ENCODE peak calls at places on chromosomes 16 and 17, in five cellular contexts. F, H, N, R and M are unnamed samples.

GRCh38 chr17:8320990-8321389 is 10.9 kb downstream of the ARHGEF15 start:
- DNase-seq in F (no peak), H (no peak), N (peak), R (no peak), M (no peak)

GRCh38 chr16:11824362-11824761 is 27.0 kb downstream of the RSL1D1 start:
- DNase-seq in F (no peak), H (no peak), N (no peak), R (peak), M (no peak)

GRCh38 chr17:19370493-19370960 is 7.8 kb upstream of the MAPK7 start:
- DNase-seq in F (peak), H (peak), N (no peak), R (no peak), M (no peak)

GRCh38 chr17:61884864-61885263 is 21.5 kb upstream of the BRIP1 start:
- DNase-seq in F (no peak), H (no peak), N (no peak), R (no peak), M (no peak)

GRCh38 chr16:82653550-82654511 is 27.1 kb downstream of the CDH13 start:
- DNase-seq in F (no peak), H (peak), N (no peak), R (no peak), M (no peak)

GRCh38 chr16:81551141-81551808 is 106.7 kb downstream of the CMIP start:
- DNase-seq in F (no peak), H (no peak), N (peak), R (no peak), M (peak)

GRCh38 chr16:83115491-83116232 is 488.9 kb downstream of the CDH13 start:
- DNase-seq in F (no peak), H (no peak), N (no peak), R (no peak), M (no peak)

GRCh38 chr17:42249681-42250446 is 26.3 kb downstream of the STAT5B start:
- DNase-seq in F (no peak), H (peak), N (no peak), R (no peak), M (no peak)

GRCh38 chr17:29109477-29110371 is 66.8 kb downstream of the PIPOX start:
- DNase-seq in F (no peak), H (no peak), N (no peak), R (no peak), M (no peak)

GRCh38 chr17:14202388-14203166 is 34.1 kb downstream of the CDRT15 start:
- DNase-seq in F (no peak), H (no peak), N (no peak), R (no peak), M (no peak)

GRCh38 chr16:86508947-86509758 is 1.2 kb upstream of the FOXF1 start:
- DNase-seq in F (no peak), H (no peak), N (no peak), R (no peak), M (no peak)

GRCh38 chr17:80219013-80219776 is 938 bp downstream of the SGSH start:
- DNase-seq in F (peak), H (peak), N (peak), R (peak), M (peak)

GRCh38 chr17:2975469-2975958 is 87.9 kb downstream of the OR1D5 start:
- DNase-seq in F (no peak), H (no peak), N (no peak), R (peak), M (no peak)

GRCh38 chr16:20850981-20851380 is 44.7 kb downstream of the REXO5 start:
- DNase-seq in F (no peak), H (no peak), N (no peak), R (no peak), M (no peak)

GRCh38 chr17:77610980-77611641 is 347.4 kb upstream of the TNRC6C start:
- DNase-seq in F (no peak), H (peak), N (no peak), R (no peak), M (no peak)

GRCh38 chr16:10202650-10203049 is 20.4 kb upstream of the GRIN2A start:
- DNase-seq in F (no peak), H (no peak), N (peak), R (no peak), M (no peak)

GRCh38 chr16:48194828-48195566 is 39.2 kb upstream of the ABCC12 start:
- DNase-seq in F (no peak), H (no peak), N (no peak), R (peak), M (peak)

GRCh38 chr17:40314557-40314953 is 5.6 kb downstream of the RARA start:
- DNase-seq in F (peak), H (peak), N (no peak), R (peak), M (peak)

GRCh38 chr17:43840814-43841213 is 6.2 kb upstream of the CD300LG start:
- DNase-seq in F (no peak), H (no peak), N (no peak), R (no peak), M (peak)

GRCh38 chr17:20028436-20028835 is 19.3 kb downstream of the SPECC1 start:
- DNase-seq in F (no peak), H (no peak), N (no peak), R (no peak), M (no peak)

GRCh38 chr16:2190659-2191445 is 5.6 kb downstream of the CASKIN1 start:
- DNase-seq in F (no peak), H (no peak), N (no peak), R (no peak), M (no peak)

GRCh38 chr17:1312261-1312870 is 32.9 kb downstream of the TRARG1 start:
- DNase-seq in F (no peak), H (no peak), N (peak), R (no peak), M (peak)

GRCh38 chr17:43935926-43936261 is 6.4 kb downstream of the PPY start:
- DNase-seq in F (no peak), H (no peak), N (no peak), R (no peak), M (no peak)

GRCh38 chr16:49282690-49283375 is 1.2 kb upstream of the CBLN1 start:
- DNase-seq in F (no peak), H (no peak), N (no peak), R (no peak), M (peak)

GRCh38 chr16:86651823-86652222 is 73.5 kb downstream of the FOXL1 start:
- DNase-seq in F (no peak), H (no peak), N (no peak), R (no peak), M (no peak)

GRCh38 chr17:43908111-43908721 is 880 bp upstream of the MPP2 start:
- DNase-seq in F (peak), H (peak), N (peak), R (peak), M (peak)

GRCh38 chr17:42098747-42099399 is 600 bp upstream of the ZNF385C start:
- DNase-seq in F (no peak), H (no peak), N (no peak), R (no peak), M (peak)

GRCh38 chr17:77098884-77099545 is 41.8 kb upstream of the SEC14L1 start:
- DNase-seq in F (no peak), H (no peak), N (no peak), R (peak), M (no peak)